ENCODE peak calls at places on chromosome 7, in five cellular contexts. P, E, F, C and Z are unnamed samples. For H3K4me1, the result is how much of the 10 kb centered on the place peaks cover.

GRCh38 chr7:48188776-48189520 is 17.7 kb downstream of the ABCA13 start:
- DNase-seq in P (no peak), E (no peak), F (no peak), C (no peak), Z (no peak)

GRCh38 chr7:117728858-117729257 is 144.4 kb downstream of the CTTNBP2 start:
- DNase-seq in P (no peak), E (no peak), F (no peak), C (no peak), Z (no peak)

GRCh38 chr7:89798599-89798996 is 355.7 kb upstream of the STEAP1 start:
- DNase-seq in P (no peak), E (no peak), F (no peak), C (no peak), Z (no peak)

GRCh38 chr7:142100634-142101033 is 10.9 kb upstream of the MGAM2 start:
- DNase-seq in P (no peak), E (no peak), F (no peak), C (no peak), Z (no peak)

GRCh38 chr7:45593877-45594276 is 19.7 kb downstream of the ADCY1 start:
- DNase-seq in P (no peak), E (no peak), F (no peak), C (no peak), Z (peak)

GRCh38 chr7:152859781-152860191 is 100.2 kb downstream of the ACTR3B start:
- DNase-seq in P (no peak), E (no peak), F (no peak), C (no peak), Z (no peak)

GRCh38 chr7:143360788-143361551 is 1.5 kb downstream of the FAM131B start:
- DNase-seq in P (no peak), E (no peak), F (no peak), C (no peak), Z (no peak)

GRCh38 chr7:124324262-124324661 is 291.4 kb upstream of the TMEM229A start:
- DNase-seq in P (no peak), E (no peak), F (no peak), C (peak), Z (no peak)

GRCh38 chr7:55096318-55096717 is 77.5 kb downstream of the EGFR start:
- DNase-seq in P (no peak), E (no peak), F (no peak), C (no peak), Z (no peak)

GRCh38 chr7:130893441-130893894 is 159.5 kb upstream of the KLF14 start:
- DNase-seq in P (peak), E (no peak), F (no peak), C (peak), Z (no peak)

GRCh38 chr7:11524476-11525398 is 307.3 kb downstream of the THSD7A start:
- DNase-seq in P (no peak), E (no peak), F (no peak), C (no peak), Z (no peak)

GRCh38 chr7:47449810-47450586 is 131.9 kb downstream of the TNS3 start:
- DNase-seq in P (no peak), E (no peak), F (no peak), C (peak), Z (no peak)

GRCh38 chr7:12686234-12686893 is 1.1 kb upstream of the ARL4A start:
- DNase-seq in P (peak), E (peak), F (peak), C (peak), Z (peak)
- TF ChIP-seq POLR2A in P (peak), E (no peak), F (no peak), C (no peak), Z (no peak)

GRCh38 chr7:138951953-138952352 is 29.2 kb downstream of the KIAA1549 start:
- DNase-seq in P (no peak), E (no peak), F (no peak), C (no peak), Z (no peak)

GRCh38 chr7:138952791-138953190 is 28.4 kb downstream of the KIAA1549 start:
- DNase-seq in P (no peak), E (no peak), F (no peak), C (peak), Z (no peak)

GRCh38 chr7:138945806-138946205 is 35.4 kb downstream of the KIAA1549 start:
- DNase-seq in P (no peak), E (no peak), F (no peak), C (no peak), Z (no peak)

GRCh38 chr7:138948403-138948802 is 32.8 kb downstream of the KIAA1549 start:
- DNase-seq in P (no peak), E (no peak), F (no peak), C (no peak), Z (no peak)

GRCh38 chr7:138949421-138950088 is 31.6 kb downstream of the KIAA1549 start:
- DNase-seq in P (no peak), E (no peak), F (no peak), C (no peak), Z (no peak)
- H3K4me1 ChIP-seq in P (under half), E (under half), F (under half), C (under half), Z (under half)

GRCh38 chr7:100689230-100690135 is 4.6 kb downstream of the GIGYF1 start:
- DNase-seq in P (no peak), E (no peak), F (no peak), C (no peak), Z (no peak)
- TF ChIP-seq CTCF in P (no peak), E (no peak), F (no peak), C (no peak), Z (no peak)

GRCh38 chr7:116145245-116145852 is 65.0 kb upstream of the TES start:
- DNase-seq in P (no peak), E (no peak), F (no peak), C (peak), Z (no peak)
- TF ChIP-seq POLR2A in P (no peak), E (no peak), F (no peak), C (no peak), Z (no peak)